ENCODE peak calls at places on chromosome 21, in eight cellular contexts. D is occipital lobe, I is NCI-H2171 treated with DMSO at 0.1 percent for 48 hours, M is heart left ventricle, S is A673, B is Caco-2, A is nephron progenitor cell, X is hepatocyte. V is an unnamed sample.

GRCh38 chr21:33027401-33028185 is 1.9 kb downstream of the OLIG2 start:
- DNase-seq in I (no peak), D (no peak), S (no peak), X (no peak), B (no peak), M (no peak), A (no peak), V (no peak)

GRCh38 chr21:45532826-45533730 is 9.2 kb downstream of the SLC19A1 start:
- DNase-seq in M (peak; percentile 15), S (no peak), B (peak; percentile 29), D (no peak), X (no peak), I (no peak), A (peak; percentile 1), V (peak; percentile 47)

GRCh38 chr21:41229527-41230248 is 61.7 kb downstream of the BACE2 start:
- DNase-seq in M (no peak), S (no peak), I (no peak), B (no peak), A (no peak), X (no peak), D (no peak), V (no peak)

GRCh38 chr21:36859744-36860501 is 106.5 kb downstream of the HLCS start:
- DNase-seq in A (peak; percentile 52), B (peak; percentile 85), X (peak; percentile 83), D (no peak), I (no peak), M (peak; percentile 84), S (peak; percentile 65), V (peak; percentile 93)

GRCh38 chr21:45573452-45574035 is 31.3 kb upstream of the SLC19A1 start:
- DNase-seq in A (no peak), D (no peak), B (peak; percentile 1), X (no peak), S (no peak), M (no peak), I (no peak), V (no peak)

GRCh38 chr21:27513825-27514224 is 546.9 kb upstream of the ADAMTS5 start:
- DNase-seq in I (no peak), D (no peak), S (no peak), A (no peak), M (no peak), X (no peak), B (no peak), V (no peak)

GRCh38 chr21:46314441-46315020 is 9.1 kb downstream of the C21orf58 start:
- DNase-seq in X (no peak), A (no peak), M (no peak), D (no peak), I (no peak), S (no peak), B (no peak), V (no peak)

GRCh38 chr21:41429305-41429704 is 3.3 kb downstream of the MX1 start:
- DNase-seq in A (no peak), X (no peak), S (no peak), B (no peak), M (no peak), I (no peak), D (no peak), V (no peak)

GRCh38 chr21:38175321-38175720 is 81.5 kb upstream of the KCNJ15 start:
- DNase-seq in S (no peak), X (no peak), I (no peak), A (no peak), B (no peak), D (no peak), M (no peak), V (no peak)

GRCh38 chr21:38968887-38969543 is 163.3 kb downstream of the ETS2 start:
- DNase-seq in I (no peak), B (no peak), S (no peak), D (no peak), M (no peak), A (no peak), X (no peak), V (no peak)

GRCh38 chr21:26389971-26390641 is 183.0 kb downstream of the CYYR1 start:
- DNase-seq in B (no peak), I (peak; percentile 96), X (no peak), M (no peak), D (peak; percentile 14), S (no peak), A (no peak), V (no peak)

GRCh38 chr21:41900401-41900800 is 21.3 kb upstream of the PRDM15 start:
- DNase-seq in M (no peak), X (no peak), S (no peak), D (no peak), I (no peak), A (no peak), B (no peak), V (no peak)

GRCh38 chr21:42316891-42317290 is 1.7 kb upstream of the TFF3 start:
- DNase-seq in I (no peak), S (no peak), X (no peak), M (no peak), A (no peak), B (no peak), D (no peak), V (no peak)

GRCh38 chr21:33199516-33200217 is 30.1 kb upstream of the IFNAR2 start:
- DNase-seq in S (peak; percentile 92), B (peak; percentile 81), M (peak; percentile 86), D (peak; percentile 68), A (peak; percentile 64), I (peak; percentile 92), X (peak; percentile 95), V (peak; percentile 80)

GRCh38 chr21:16460936-16461335 is 731.2 kb downstream of the USP25 start:
- DNase-seq in S (no peak), A (no peak), M (no peak), X (no peak), D (no peak), I (no peak), B (no peak), V (no peak)

GRCh38 chr21:26288033-26288432 is 117.5 kb upstream of the APP start:
- DNase-seq in X (no peak), S (no peak), B (no peak), D (no peak), A (no peak), M (no peak), I (no peak), V (no peak)

GRCh38 chr21:42389449-42389835 is 6.4 kb downstream of the TMPRSS3 start:
- DNase-seq in X (peak; percentile 64), I (no peak), D (no peak), B (peak; percentile 51), S (no peak), M (no peak), A (no peak), V (no peak)

GRCh38 chr21:28018741-28019669 is 973.7 kb downstream of the LTN1 start:
- DNase-seq in X (peak; percentile 12), B (peak; percentile 25), I (no peak), M (no peak), S (no peak), A (no peak), D (peak; percentile 80), V (no peak)

GRCh38 chr21:26782754-26783153 is 62.5 kb downstream of the ADAMTS1 start:
- DNase-seq in A (no peak), D (no peak), S (no peak), M (no peak), I (no peak), B (no peak), X (no peak), V (no peak)

GRCh38 chr21:16195896-16196443 is 466.2 kb downstream of the USP25 start:
- DNase-seq in B (no peak), A (no peak), M (no peak), S (no peak), X (no peak), I (no peak), D (no peak), V (no peak)

GRCh38 chr21:26170471-26171309 is at the start of gene APP:
- DNase-seq in D (peak; percentile 68), X (peak; percentile 92), A (peak; percentile 93), I (peak; percentile 75), B (peak; percentile 75), S (peak; percentile 90), M (peak; percentile 91), V (peak; percentile 90)

V was measured in left lobe of liver.